ENCODE peak calls at places on chromosomes 3 and 15, in eight cellular contexts. One of them, this sample, is unnamed.

GRCh38 chr3:186946756-186947375 is 16.5 kb downstream of the ST6GAL1 start:
- DNase-seq in SW480: no peak
- DNase-seq in T-cell: no peak
- DNase-seq in lower lobe of right lung: no peak
- DNase-seq in stimulated activated CD4-positive, alpha-beta T cell treated with anti-CD3 and anti-CD28 coated beads, Interleukin-15, amount 100 ng/mL, for 1 hour: no peak
- DNase-seq in dorsolateral prefrontal cortex: no peak
- DNase-seq in Right ventricle myocardium inferior: no peak
- DNase-seq in NCI-H1105: no peak
- DNase-seq in this sample: no peak

GRCh38 chr3:127764841-127765362 is 57.4 kb downstream of the MGLL start:
- DNase-seq in lower lobe of right lung: no peak
- DNase-seq in SW480: no peak
- DNase-seq in stimulated activated CD4-positive, alpha-beta T cell treated with anti-CD3 and anti-CD28 coated beads, Interleukin-15, amount 100 ng/mL, for 1 hour: no peak
- DNase-seq in dorsolateral prefrontal cortex: no peak
- DNase-seq in T-cell: no peak
- DNase-seq in NCI-H1105: no peak
- DNase-seq in Right ventricle myocardium inferior: no peak
- DNase-seq in this sample: no peak

GRCh38 chr3:128665362-128666021 is 14.9 kb upstream of the RPN1 start:
- DNase-seq in Right ventricle myocardium inferior: no peak
- DNase-seq in SW480: peak; percentile 25
- DNase-seq in stimulated activated CD4-positive, alpha-beta T cell treated with anti-CD3 and anti-CD28 coated beads, Interleukin-15, amount 100 ng/mL, for 1 hour: no peak
- DNase-seq in T-cell: no peak
- DNase-seq in dorsolateral prefrontal cortex: no peak
- DNase-seq in lower lobe of right lung: no peak
- DNase-seq in NCI-H1105: no peak
- DNase-seq in this sample: no peak

GRCh38 chr3:134057006-134057832 is 27.5 kb upstream of the SLCO2A1 start:
- DNase-seq in T-cell: no peak
- DNase-seq in dorsolateral prefrontal cortex: no peak
- DNase-seq in SW480: no peak
- DNase-seq in lower lobe of right lung: no peak
- DNase-seq in Right ventricle myocardium inferior: no peak
- DNase-seq in stimulated activated CD4-positive, alpha-beta T cell treated with anti-CD3 and anti-CD28 coated beads, Interleukin-15, amount 100 ng/mL, for 1 hour: no peak
- DNase-seq in NCI-H1105: no peak
- DNase-seq in this sample: no peak

GRCh38 chr3:188900421-188900941 is 271.3 kb upstream of the TPRG1 start:
- DNase-seq in T-cell: no peak
- DNase-seq in SW480: peak; percentile 16
- DNase-seq in lower lobe of right lung: no peak
- DNase-seq in stimulated activated CD4-positive, alpha-beta T cell treated with anti-CD3 and anti-CD28 coated beads, Interleukin-15, amount 100 ng/mL, for 1 hour: no peak
- DNase-seq in dorsolateral prefrontal cortex: no peak
- DNase-seq in NCI-H1105: no peak
- DNase-seq in Right ventricle myocardium inferior: no peak
- DNase-seq in this sample: no peak

GRCh38 chr15:88257311-88257901 is 867 bp upstream of the NTRK3 start:
- DNase-seq in dorsolateral prefrontal cortex: peak; percentile 65
- DNase-seq in stimulated activated CD4-positive, alpha-beta T cell treated with anti-CD3 and anti-CD28 coated beads, Interleukin-15, amount 100 ng/mL, for 1 hour: no peak
- DNase-seq in lower lobe of right lung: no peak
- DNase-seq in NCI-H1105: no peak
- DNase-seq in T-cell: no peak
- DNase-seq in SW480: no peak
- DNase-seq in Right ventricle myocardium inferior: no peak
- DNase-seq in this sample: no peak

GRCh38 chr15:100853676-100854440 is 25.8 kb upstream of the ALDH1A3 start:
- DNase-seq in T-cell: no peak
- DNase-seq in lower lobe of right lung: no peak
- DNase-seq in Right ventricle myocardium inferior: no peak
- DNase-seq in NCI-H1105: no peak
- DNase-seq in stimulated activated CD4-positive, alpha-beta T cell treated with anti-CD3 and anti-CD28 coated beads, Interleukin-15, amount 100 ng/mL, for 1 hour: no peak
- DNase-seq in SW480: no peak
- DNase-seq in dorsolateral prefrontal cortex: no peak
- DNase-seq in this sample: no peak

GRCh38 chr15:57519806-57520205 is 71.9 kb upstream of the MYZAP start:
- DNase-seq in Right ventricle myocardium inferior: no peak
- DNase-seq in dorsolateral prefrontal cortex: no peak
- DNase-seq in stimulated activated CD4-positive, alpha-beta T cell treated with anti-CD3 and anti-CD28 coated beads, Interleukin-15, amount 100 ng/mL, for 1 hour: no peak
- DNase-seq in T-cell: no peak
- DNase-seq in NCI-H1105: no peak
- DNase-seq in SW480: no peak
- DNase-seq in lower lobe of right lung: no peak
- DNase-seq in this sample: no peak

GRCh38 chr3:101784850-101785613 is 6.0 kb downstream of the NXPE3 start:
- DNase-seq in stimulated activated CD4-positive, alpha-beta T cell treated with anti-CD3 and anti-CD28 coated beads, Interleukin-15, amount 100 ng/mL, for 1 hour: no peak
- DNase-seq in Right ventricle myocardium inferior: peak; percentile 30
- DNase-seq in T-cell: no peak
- DNase-seq in SW480: no peak
- DNase-seq in dorsolateral prefrontal cortex: no peak
- DNase-seq in lower lobe of right lung: no peak
- DNase-seq in NCI-H1105: no peak
- DNase-seq in this sample: no peak

GRCh38 chr15:89167267-89168176 is 53.9 kb downstream of the RLBP1 start:
- DNase-seq in lower lobe of right lung: no peak
- DNase-seq in SW480: peak; percentile 85
- DNase-seq in T-cell: no peak
- DNase-seq in stimulated activated CD4-positive, alpha-beta T cell treated with anti-CD3 and anti-CD28 coated beads, Interleukin-15, amount 100 ng/mL, for 1 hour: no peak
- DNase-seq in Right ventricle myocardium inferior: no peak
- DNase-seq in dorsolateral prefrontal cortex: peak; percentile 50
- DNase-seq in NCI-H1105: no peak
- DNase-seq in this sample: no peak

GRCh38 chr3:39109086-39109485 is 1.6 kb downstream of the TTC21A start:
- DNase-seq in SW480: no peak
- DNase-seq in T-cell: no peak
- DNase-seq in stimulated activated CD4-positive, alpha-beta T cell treated with anti-CD3 and anti-CD28 coated beads, Interleukin-15, amount 100 ng/mL, for 1 hour: no peak
- DNase-seq in NCI-H1105: no peak
- DNase-seq in dorsolateral prefrontal cortex: no peak
- DNase-seq in Right ventricle myocardium inferior: no peak
- DNase-seq in lower lobe of right lung: no peak
- DNase-seq in this sample: no peak

GRCh38 chr3:141894524-141895176 is 18.2 kb downstream of the ATP1B3 start:
- DNase-seq in SW480: peak; percentile 59
- DNase-seq in stimulated activated CD4-positive, alpha-beta T cell treated with anti-CD3 and anti-CD28 coated beads, Interleukin-15, amount 100 ng/mL, for 1 hour: no peak
- DNase-seq in lower lobe of right lung: no peak
- DNase-seq in dorsolateral prefrontal cortex: no peak
- DNase-seq in Right ventricle myocardium inferior: no peak
- DNase-seq in T-cell: no peak
- DNase-seq in NCI-H1105: no peak
- DNase-seq in this sample: no peak

GRCh38 chr3:94173667-94174434 is 111.0 kb downstream of the NSUN3 start:
- DNase-seq in T-cell: no peak
- DNase-seq in Right ventricle myocardium inferior: no peak
- DNase-seq in lower lobe of right lung: no peak
- DNase-seq in stimulated activated CD4-positive, alpha-beta T cell treated with anti-CD3 and anti-CD28 coated beads, Interleukin-15, amount 100 ng/mL, for 1 hour: no peak
- DNase-seq in NCI-H1105: no peak
- DNase-seq in dorsolateral prefrontal cortex: no peak
- DNase-seq in SW480: no peak
- DNase-seq in this sample: no peak

GRCh38 chr3:194974468-194975135 is 288.9 kb downstream of the FAM43A start:
- DNase-seq in lower lobe of right lung: no peak
- DNase-seq in stimulated activated CD4-positive, alpha-beta T cell treated with anti-CD3 and anti-CD28 coated beads, Interleukin-15, amount 100 ng/mL, for 1 hour: no peak
- DNase-seq in SW480: no peak
- DNase-seq in T-cell: no peak
- DNase-seq in Right ventricle myocardium inferior: no peak
- DNase-seq in dorsolateral prefrontal cortex: no peak
- DNase-seq in NCI-H1105: no peak
- DNase-seq in this sample: no peak

GRCh38 chr15:85589873-85590272 is 204.9 kb downstream of the KLHL25 start:
- DNase-seq in NCI-H1105: no peak
- DNase-seq in dorsolateral prefrontal cortex: no peak
- DNase-seq in lower lobe of right lung: no peak
- DNase-seq in stimulated activated CD4-positive, alpha-beta T cell treated with anti-CD3 and anti-CD28 coated beads, Interleukin-15, amount 100 ng/mL, for 1 hour: no peak
- DNase-seq in Right ventricle myocardium inferior: no peak
- DNase-seq in T-cell: no peak
- DNase-seq in SW480: no peak
- DNase-seq in this sample: no peak

GRCh38 chr3:147975165-147975564 is 566.0 kb downstream of the ZIC1 start:
- DNase-seq in lower lobe of right lung: no peak
- DNase-seq in stimulated activated CD4-positive, alpha-beta T cell treated with anti-CD3 and anti-CD28 coated beads, Interleukin-15, amount 100 ng/mL, for 1 hour: no peak
- DNase-seq in dorsolateral prefrontal cortex: no peak
- DNase-seq in Right ventricle myocardium inferior: no peak
- DNase-seq in SW480: no peak
- DNase-seq in T-cell: no peak
- DNase-seq in NCI-H1105: no peak
- DNase-seq in this sample: no peak

GRCh38 chr15:87944687-87945086 is 311.9 kb downstream of the NTRK3 start:
- DNase-seq in T-cell: no peak
- DNase-seq in dorsolateral prefrontal cortex: no peak
- DNase-seq in SW480: no peak
- DNase-seq in stimulated activated CD4-positive, alpha-beta T cell treated with anti-CD3 and anti-CD28 coated beads, Interleukin-15, amount 100 ng/mL, for 1 hour: no peak
- DNase-seq in lower lobe of right lung: no peak
- DNase-seq in Right ventricle myocardium inferior: no peak
- DNase-seq in NCI-H1105: no peak
- DNase-seq in this sample: no peak

GRCh38 chr3:9649791-9650521 is 651 bp downstream of the MTMR14 start:
- DNase-seq in Right ventricle myocardium inferior: no peak
- DNase-seq in lower lobe of right lung: no peak
- DNase-seq in NCI-H1105: no peak
- DNase-seq in SW480: no peak
- DNase-seq in T-cell: no peak
- DNase-seq in dorsolateral prefrontal cortex: no peak
- DNase-seq in stimulated activated CD4-positive, alpha-beta T cell treated with anti-CD3 and anti-CD28 coated beads, Interleukin-15, amount 100 ng/mL, for 1 hour: no peak
- DNase-seq in this sample: peak; percentile 23

GRCh38 chr3:178907081-178907480 is 164.5 kb downstream of the ZMAT3 start:
- DNase-seq in Right ventricle myocardium inferior: no peak
- DNase-seq in dorsolateral prefrontal cortex: no peak
- DNase-seq in stimulated activated CD4-positive, alpha-beta T cell treated with anti-CD3 and anti-CD28 coated beads, Interleukin-15, amount 100 ng/mL, for 1 hour: no peak
- DNase-seq in lower lobe of right lung: no peak
- DNase-seq in T-cell: no peak
- DNase-seq in NCI-H1105: no peak
- DNase-seq in SW480: no peak
- DNase-seq in this sample: no peak

GRCh38 chr15:44763187-44763586 is 26.9 kb downstream of the TRIM69 start:
- DNase-seq in lower lobe of right lung: no peak
- DNase-seq in SW480: no peak
- DNase-seq in Right ventricle myocardium inferior: no peak
- DNase-seq in dorsolateral prefrontal cortex: no peak
- DNase-seq in NCI-H1105: no peak
- DNase-seq in T-cell: no peak
- DNase-seq in stimulated activated CD4-positive, alpha-beta T cell treated with anti-CD3 and anti-CD28 coated beads, Interleukin-15, amount 100 ng/mL, for 1 hour: no peak
- DNase-seq in this sample: no peak

GRCh38 chr3:13688824-13689223 is 139.9 kb downstream of the FBLN2 start:
- DNase-seq in stimulated activated CD4-positive, alpha-beta T cell treated with anti-CD3 and anti-CD28 coated beads, Interleukin-15, amount 100 ng/mL, for 1 hour: no peak
- DNase-seq in lower lobe of right lung: no peak
- DNase-seq in SW480: no peak
- DNase-seq in dorsolateral prefrontal cortex: no peak
- DNase-seq in NCI-H1105: no peak
- DNase-seq in Right ventricle myocardium inferior: no peak
- DNase-seq in T-cell: no peak
- DNase-seq in this sample: no peak

GRCh38 chr15:66251790-66252355 is 1.7 kb downstream of the MEGF11 start:
- DNase-seq in stimulated activated CD4-positive, alpha-beta T cell treated with anti-CD3 and anti-CD28 coated beads, Interleukin-15, amount 100 ng/mL, for 1 hour: no peak
- DNase-seq in SW480: no peak
- DNase-seq in T-cell: no peak
- DNase-seq in Right ventricle myocardium inferior: no peak
- DNase-seq in dorsolateral prefrontal cortex: no peak
- DNase-seq in lower lobe of right lung: no peak
- DNase-seq in NCI-H1105: no peak
- DNase-seq in this sample: no peak

GRCh38 chr15:72503147-72503546 is 29.0 kb downstream of the ARIH1 start:
- DNase-seq in lower lobe of right lung: no peak
- DNase-seq in dorsolateral prefrontal cortex: no peak
- DNase-seq in T-cell: no peak
- DNase-seq in stimulated activated CD4-positive, alpha-beta T cell treated with anti-CD3 and anti-CD28 coated beads, Interleukin-15, amount 100 ng/mL, for 1 hour: no peak
- DNase-seq in SW480: no peak
- DNase-seq in Right ventricle myocardium inferior: no peak
- DNase-seq in NCI-H1105: no peak
- DNase-seq in this sample: no peak

GRCh38 chr15:89912674-89913396 is at the start of gene ARPIN:
- DNase-seq in NCI-H1105: no peak
- DNase-seq in stimulated activated CD4-positive, alpha-beta T cell treated with anti-CD3 and anti-CD28 coated beads, Interleukin-15, amount 100 ng/mL, for 1 hour: no peak
- DNase-seq in dorsolateral prefrontal cortex: peak; percentile 59
- DNase-seq in T-cell: no peak
- DNase-seq in lower lobe of right lung: peak; percentile 73
- DNase-seq in Right ventricle myocardium inferior: peak; percentile 84
- DNase-seq in SW480: peak; percentile 53
- DNase-seq in this sample: peak; percentile 69

GRCh38 chr3:66539466-66539989 is 38.7 kb upstream of the LRIG1 start:
- DNase-seq in dorsolateral prefrontal cortex: no peak
- DNase-seq in SW480: no peak
- DNase-seq in NCI-H1105: no peak
- DNase-seq in T-cell: no peak
- DNase-seq in stimulated activated CD4-positive, alpha-beta T cell treated with anti-CD3 and anti-CD28 coated beads, Interleukin-15, amount 100 ng/mL, for 1 hour: no peak
- DNase-seq in lower lobe of right lung: no peak
- DNase-seq in Right ventricle myocardium inferior: no peak
- DNase-seq in this sample: no peak

GRCh38 chr15:96336643-96337353 is 6.3 kb downstream of the NR2F2 start:
- DNase-seq in lower lobe of right lung: no peak
- DNase-seq in stimulated activated CD4-positive, alpha-beta T cell treated with anti-CD3 and anti-CD28 coated beads, Interleukin-15, amount 100 ng/mL, for 1 hour: no peak
- DNase-seq in Right ventricle myocardium inferior: no peak
- DNase-seq in SW480: peak; percentile 20
- DNase-seq in NCI-H1105: no peak
- DNase-seq in T-cell: no peak
- DNase-seq in dorsolateral prefrontal cortex: no peak
- DNase-seq in this sample: no peak

GRCh38 chr3:97823503-97824004 is 1.7 kb downstream of the CRYBG3 start:
- DNase-seq in lower lobe of right lung: no peak
- DNase-seq in dorsolateral prefrontal cortex: no peak
- DNase-seq in Right ventricle myocardium inferior: no peak
- DNase-seq in stimulated activated CD4-positive, alpha-beta T cell treated with anti-CD3 and anti-CD28 coated beads, Interleukin-15, amount 100 ng/mL, for 1 hour: no peak
- DNase-seq in SW480: no peak
- DNase-seq in T-cell: no peak
- DNase-seq in NCI-H1105: no peak
- DNase-seq in this sample: no peak

GRCh38 chr15:89874926-89875564 is 18.7 kb downstream of the AP3S2 start:
- DNase-seq in dorsolateral prefrontal cortex: peak; percentile 80
- DNase-seq in lower lobe of right lung: peak; percentile 89
- DNase-seq in stimulated activated CD4-positive, alpha-beta T cell treated with anti-CD3 and anti-CD28 coated beads, Interleukin-15, amount 100 ng/mL, for 1 hour: peak; percentile 56
- DNase-seq in NCI-H1105: no peak
- DNase-seq in SW480: peak; percentile 67
- DNase-seq in T-cell: peak; percentile 66
- DNase-seq in Right ventricle myocardium inferior: peak; percentile 90
- DNase-seq in this sample: peak; percentile 67

GRCh38 chr3:111332488-111333095 is 209.4 kb upstream of the CD96 start:
- DNase-seq in NCI-H1105: no peak
- DNase-seq in dorsolateral prefrontal cortex: no peak
- DNase-seq in SW480: no peak
- DNase-seq in lower lobe of right lung: no peak
- DNase-seq in T-cell: no peak
- DNase-seq in Right ventricle myocardium inferior: no peak
- DNase-seq in stimulated activated CD4-positive, alpha-beta T cell treated with anti-CD3 and anti-CD28 coated beads, Interleukin-15, amount 100 ng/mL, for 1 hour: no peak
- DNase-seq in this sample: peak; percentile 15

GRCh38 chr3:52099006-52099405 is 42.6 kb upstream of the DUSP7 start:
- DNase-seq in lower lobe of right lung: peak; percentile 74
- DNase-seq in Right ventricle myocardium inferior: peak; percentile 34
- DNase-seq in T-cell: no peak
- DNase-seq in dorsolateral prefrontal cortex: no peak
- DNase-seq in NCI-H1105: no peak
- DNase-seq in SW480: no peak
- DNase-seq in stimulated activated CD4-positive, alpha-beta T cell treated with anti-CD3 and anti-CD28 coated beads, Interleukin-15, amount 100 ng/mL, for 1 hour: no peak
- DNase-seq in this sample: no peak

GRCh38 chr3:8900065-8900464 is 63.2 kb downstream of the RAD18 start:
- DNase-seq in lower lobe of right lung: no peak
- DNase-seq in Right ventricle myocardium inferior: no peak
- DNase-seq in stimulated activated CD4-positive, alpha-beta T cell treated with anti-CD3 and anti-CD28 coated beads, Interleukin-15, amount 100 ng/mL, for 1 hour: no peak
- DNase-seq in T-cell: no peak
- DNase-seq in dorsolateral prefrontal cortex: no peak
- DNase-seq in NCI-H1105: no peak
- DNase-seq in SW480: no peak
- DNase-seq in this sample: no peak

GRCh38 chr3:50464578-50464977 is 38.9 kb downstream of the CACNA2D2 start:
- DNase-seq in dorsolateral prefrontal cortex: no peak
- DNase-seq in T-cell: no peak
- DNase-seq in NCI-H1105: no peak
- DNase-seq in SW480: no peak
- DNase-seq in stimulated activated CD4-positive, alpha-beta T cell treated with anti-CD3 and anti-CD28 coated beads, Interleukin-15, amount 100 ng/mL, for 1 hour: no peak
- DNase-seq in Right ventricle myocardium inferior: no peak
- DNase-seq in lower lobe of right lung: no peak
- DNase-seq in this sample: no peak

GRCh38 chr3:19229086-19229485 is 80.8 kb downstream of the KCNH8 start:
- DNase-seq in NCI-H1105: no peak
- DNase-seq in T-cell: no peak
- DNase-seq in stimulated activated CD4-positive, alpha-beta T cell treated with anti-CD3 and anti-CD28 coated beads, Interleukin-15, amount 100 ng/mL, for 1 hour: no peak
- DNase-seq in Right ventricle myocardium inferior: no peak
- DNase-seq in lower lobe of right lung: no peak
- DNase-seq in dorsolateral prefrontal cortex: no peak
- DNase-seq in SW480: no peak
- DNase-seq in this sample: no peak

This sample was measured in SK-N-DZ.